ENCODE peak calls at places on chromosomes 2 and 18, in five cellular contexts. A is HT1080; E is A549; V is B cell; S is stimulated activated CD4-positive, alpha-beta T cell treated with anti-CD3 and anti-CD28 coated beads, Interleukin-2, amount 100 ng/mL, for 48 hours. K is an unnamed sample.
A peak's percentile ranks its signal among the peaks of the same experiment; 100 is the strongest.

GRCh38 chr2:39571197-39571731 is 94.5 kb upstream of the TMEM178A start:
- DNase-seq in A (no peak), E (no peak), V (no peak), S (no peak), K (no peak)

GRCh38 chr2:100699131-100699530 is 120.8 kb upstream of the NPAS2 start:
- DNase-seq in A (no peak), E (no peak), V (no peak), S (no peak), K (no peak)

GRCh38 chr18:55141318-55141717 is 182.1 kb upstream of the CCDC68 start:
- DNase-seq in A (no peak), E (no peak), V (no peak), S (no peak), K (no peak)

GRCh38 chr18:48887294-48887904 is 63.4 kb downstream of the SMAD7 start:
- DNase-seq in A (no peak), E (no peak), V (no peak), S (no peak), K (no peak)

GRCh38 chr2:210863283-210863682 is 306.9 kb downstream of the CPS1 start:
- DNase-seq in A (no peak), E (no peak), V (no peak), S (no peak), K (no peak)

GRCh38 chr2:10811552-10811951 is 1.0 kb downstream of the PDIA6 start:
- DNase-seq in A (no peak), E (no peak), V (no peak), S (no peak), K (no peak)

GRCh38 chr2:11187083-11187619 is 31.9 kb downstream of the SLC66A3 start:
- DNase-seq in A (peak; percentile 42), E (peak; percentile 35), V (no peak), S (no peak), K (no peak)

GRCh38 chr2:69789762-69790600 is 39.5 kb upstream of the GMCL1 start:
- DNase-seq in A (no peak), E (no peak), V (no peak), S (no peak), K (no peak)

GRCh38 chr2:3542107-3542506 is 16.0 kb downstream of the RNASEH1 start:
- DNase-seq in A (no peak), E (no peak), V (no peak), S (no peak), K (no peak)

GRCh38 chr18:40555914-40556313 is 1399.1 kb upstream of the PIK3C3 start:
- DNase-seq in A (peak; percentile 37), E (no peak), V (no peak), S (no peak), K (no peak)

GRCh38 chr2:12347049-12347448 is 369.7 kb upstream of the TRIB2 start:
- DNase-seq in A (peak; percentile 46), E (no peak), V (no peak), S (no peak), K (no peak)

GRCh38 chr18:24086082-24086481 is 52.8 kb upstream of the CABYR start:
- DNase-seq in A (no peak), E (no peak), V (no peak), S (no peak), K (no peak)

GRCh38 chr2:73341039-73341438 is 44.6 kb upstream of the ALMS1 start:
- DNase-seq in A (no peak), E (no peak), V (no peak), S (no peak), K (no peak)

GRCh38 chr2:231713738-231714638 is 5.7 kb downstream of the PTMA start:
- DNase-seq in A (peak; percentile 84), E (peak; percentile 93), V (peak; percentile 74), S (peak; percentile 93), K (peak; percentile 94)

K was measured in NCI-H1694.